ENCODE peak calls at places on chromosome 9, in ten cellular contexts. One of them, this sample, is unnamed.
A peak's percentile ranks its signal among the peaks of the same experiment; 100 is the strongest.

GRCh38 chr9:106921341-106921899 is 58.5 kb downstream of the ZNF462 start:
- DNase-seq in Ammon's horn: peak; percentile 53
- DNase-seq in T-helper 17 cell: no peak
- DNase-seq in dermis blood vessel endothelial cell: peak; percentile 20
- DNase-seq in effector memory CD8-positive, alpha-beta T cell: no peak
- DNase-seq in renal cortical epithelial cell: peak; percentile 70
- DNase-seq in mesothelial cell of epicardium: peak; percentile 48
- DNase-seq in PC-3: no peak
- DNase-seq in epithelial cell of esophagus: peak; percentile 11
- DNase-seq in stomach: no peak
- DNase-seq in this sample: no peak

GRCh38 chr9:83430681-83431080 is 107.5 kb downstream of the FRMD3 start:
- DNase-seq in Ammon's horn: no peak
- DNase-seq in T-helper 17 cell: no peak
- DNase-seq in dermis blood vessel endothelial cell: no peak
- DNase-seq in effector memory CD8-positive, alpha-beta T cell: no peak
- DNase-seq in renal cortical epithelial cell: no peak
- DNase-seq in mesothelial cell of epicardium: no peak
- DNase-seq in PC-3: no peak
- DNase-seq in epithelial cell of esophagus: no peak
- DNase-seq in stomach: no peak
- DNase-seq in this sample: no peak

GRCh38 chr9:129608561-129609481 is 12.1 kb downstream of the C9orf50 start:
- DNase-seq in Ammon's horn: no peak
- DNase-seq in T-helper 17 cell: no peak
- DNase-seq in dermis blood vessel endothelial cell: no peak
- DNase-seq in effector memory CD8-positive, alpha-beta T cell: no peak
- DNase-seq in renal cortical epithelial cell: no peak
- DNase-seq in mesothelial cell of epicardium: no peak
- DNase-seq in PC-3: no peak
- DNase-seq in epithelial cell of esophagus: no peak
- DNase-seq in stomach: peak; percentile 58
- DNase-seq in this sample: no peak

GRCh38 chr9:129750010-129750409 is 2.8 kb downstream of the PTGES start:
- DNase-seq in Ammon's horn: no peak
- DNase-seq in T-helper 17 cell: no peak
- DNase-seq in dermis blood vessel endothelial cell: no peak
- DNase-seq in effector memory CD8-positive, alpha-beta T cell: no peak
- DNase-seq in renal cortical epithelial cell: peak; percentile 69
- DNase-seq in mesothelial cell of epicardium: no peak
- DNase-seq in PC-3: peak; percentile 65
- DNase-seq in epithelial cell of esophagus: peak; percentile 72
- DNase-seq in stomach: no peak
- DNase-seq in this sample: no peak

GRCh38 chr9:108103294-108103693 is 613.7 kb upstream of the KLF4 start:
- DNase-seq in Ammon's horn: no peak
- DNase-seq in T-helper 17 cell: no peak
- DNase-seq in dermis blood vessel endothelial cell: no peak
- DNase-seq in effector memory CD8-positive, alpha-beta T cell: no peak
- DNase-seq in renal cortical epithelial cell: no peak
- DNase-seq in mesothelial cell of epicardium: no peak
- DNase-seq in PC-3: no peak
- DNase-seq in epithelial cell of esophagus: no peak
- DNase-seq in stomach: no peak
- DNase-seq in this sample: no peak

GRCh38 chr9:135703726-135704125 is 1.7 kb downstream of the KCNT1 start:
- DNase-seq in Ammon's horn: no peak
- DNase-seq in T-helper 17 cell: no peak
- DNase-seq in dermis blood vessel endothelial cell: no peak
- DNase-seq in effector memory CD8-positive, alpha-beta T cell: no peak
- DNase-seq in renal cortical epithelial cell: no peak
- DNase-seq in mesothelial cell of epicardium: no peak
- DNase-seq in PC-3: no peak
- DNase-seq in epithelial cell of esophagus: peak; percentile 1
- DNase-seq in stomach: no peak
- DNase-seq in this sample: no peak

GRCh38 chr9:21856301-21857094 is 54.1 kb downstream of the MTAP start:
- DNase-seq in Ammon's horn: no peak
- DNase-seq in T-helper 17 cell: no peak
- DNase-seq in dermis blood vessel endothelial cell: peak; percentile 23
- DNase-seq in effector memory CD8-positive, alpha-beta T cell: no peak
- DNase-seq in renal cortical epithelial cell: peak; percentile 27
- DNase-seq in mesothelial cell of epicardium: no peak
- DNase-seq in PC-3: peak; percentile 55
- DNase-seq in epithelial cell of esophagus: no peak
- DNase-seq in stomach: no peak
- DNase-seq in this sample: no peak

GRCh38 chr9:89929721-89930480 is 325.1 kb downstream of the GADD45G start:
- DNase-seq in Ammon's horn: peak; percentile 30
- DNase-seq in T-helper 17 cell: no peak
- DNase-seq in dermis blood vessel endothelial cell: no peak
- DNase-seq in effector memory CD8-positive, alpha-beta T cell: no peak
- DNase-seq in renal cortical epithelial cell: no peak
- DNase-seq in mesothelial cell of epicardium: no peak
- DNase-seq in PC-3: peak; percentile 11
- DNase-seq in epithelial cell of esophagus: peak; percentile 66
- DNase-seq in stomach: no peak
- DNase-seq in this sample: no peak

GRCh38 chr9:126985870-126986498 is 71.4 kb downstream of the RALGPS1 start:
- DNase-seq in Ammon's horn: peak; percentile 60
- DNase-seq in T-helper 17 cell: peak; percentile 77
- DNase-seq in dermis blood vessel endothelial cell: peak; percentile 58
- DNase-seq in effector memory CD8-positive, alpha-beta T cell: peak; percentile 86
- DNase-seq in renal cortical epithelial cell: peak; percentile 90
- DNase-seq in mesothelial cell of epicardium: no peak
- DNase-seq in PC-3: peak; percentile 97
- DNase-seq in epithelial cell of esophagus: peak; percentile 98
- DNase-seq in stomach: peak; percentile 84
- DNase-seq in this sample: peak; percentile 6

GRCh38 chr9:128144239-128145181 is 4.7 kb upstream of the LCN2 start:
- DNase-seq in Ammon's horn: no peak
- DNase-seq in T-helper 17 cell: no peak
- DNase-seq in dermis blood vessel endothelial cell: no peak
- DNase-seq in effector memory CD8-positive, alpha-beta T cell: no peak
- DNase-seq in renal cortical epithelial cell: no peak
- DNase-seq in mesothelial cell of epicardium: no peak
- DNase-seq in PC-3: no peak
- DNase-seq in epithelial cell of esophagus: no peak
- DNase-seq in stomach: no peak
- DNase-seq in this sample: no peak

GRCh38 chr9:128863647-128864046 is 18.1 kb downstream of the KYAT1 start:
- DNase-seq in Ammon's horn: peak; percentile 61
- DNase-seq in T-helper 17 cell: peak; percentile 82
- DNase-seq in dermis blood vessel endothelial cell: peak; percentile 85
- DNase-seq in effector memory CD8-positive, alpha-beta T cell: peak; percentile 85
- DNase-seq in renal cortical epithelial cell: peak; percentile 36
- DNase-seq in mesothelial cell of epicardium: peak; percentile 74
- DNase-seq in PC-3: peak; percentile 67
- DNase-seq in epithelial cell of esophagus: peak; percentile 65
- DNase-seq in stomach: peak; percentile 80
- DNase-seq in this sample: no peak

GRCh38 chr9:114291064-114291474 is 31.8 kb upstream of the ORM1 start:
- DNase-seq in Ammon's horn: peak; percentile 63
- DNase-seq in T-helper 17 cell: peak; percentile 65
- DNase-seq in dermis blood vessel endothelial cell: peak; percentile 82
- DNase-seq in effector memory CD8-positive, alpha-beta T cell: peak; percentile 75
- DNase-seq in renal cortical epithelial cell: peak; percentile 47
- DNase-seq in mesothelial cell of epicardium: peak; percentile 89
- DNase-seq in PC-3: peak; percentile 75
- DNase-seq in epithelial cell of esophagus: peak; percentile 71
- DNase-seq in stomach: peak; percentile 81
- DNase-seq in this sample: peak; percentile 2

GRCh38 chr9:35179347-35180271 is 17.8 kb downstream of the UNC13B start:
- DNase-seq in Ammon's horn: no peak
- DNase-seq in T-helper 17 cell: no peak
- DNase-seq in dermis blood vessel endothelial cell: no peak
- DNase-seq in effector memory CD8-positive, alpha-beta T cell: no peak
- DNase-seq in renal cortical epithelial cell: peak; percentile 17
- DNase-seq in mesothelial cell of epicardium: no peak
- DNase-seq in PC-3: peak; percentile 57
- DNase-seq in epithelial cell of esophagus: no peak
- DNase-seq in stomach: no peak
- DNase-seq in this sample: no peak

GRCh38 chr9:123389070-123389469 is 33.1 kb downstream of the CRB2 start:
- DNase-seq in Ammon's horn: no peak
- DNase-seq in T-helper 17 cell: no peak
- DNase-seq in dermis blood vessel endothelial cell: no peak
- DNase-seq in effector memory CD8-positive, alpha-beta T cell: no peak
- DNase-seq in renal cortical epithelial cell: no peak
- DNase-seq in mesothelial cell of epicardium: no peak
- DNase-seq in PC-3: no peak
- DNase-seq in epithelial cell of esophagus: no peak
- DNase-seq in stomach: no peak
- DNase-seq in this sample: no peak

GRCh38 chr9:130431536-130432303 is 13.0 kb upstream of the ASS1 start:
- DNase-seq in Ammon's horn: no peak
- DNase-seq in T-helper 17 cell: no peak
- DNase-seq in dermis blood vessel endothelial cell: no peak
- DNase-seq in effector memory CD8-positive, alpha-beta T cell: no peak
- DNase-seq in renal cortical epithelial cell: no peak
- DNase-seq in mesothelial cell of epicardium: no peak
- DNase-seq in PC-3: no peak
- DNase-seq in epithelial cell of esophagus: no peak
- DNase-seq in stomach: no peak
- DNase-seq in this sample: no peak

GRCh38 chr9:2622361-2623045 is 916 bp downstream of the VLDLR start:
- DNase-seq in Ammon's horn: peak; percentile 59
- DNase-seq in T-helper 17 cell: no peak
- DNase-seq in dermis blood vessel endothelial cell: peak; percentile 29
- DNase-seq in effector memory CD8-positive, alpha-beta T cell: peak; percentile 5
- DNase-seq in renal cortical epithelial cell: no peak
- DNase-seq in mesothelial cell of epicardium: peak; percentile 70
- DNase-seq in PC-3: no peak
- DNase-seq in epithelial cell of esophagus: peak; percentile 31
- DNase-seq in stomach: peak; percentile 32
- DNase-seq in this sample: no peak

GRCh38 chr9:73176450-73176875 is 24.8 kb downstream of the ANXA1 start:
- DNase-seq in Ammon's horn: no peak
- DNase-seq in T-helper 17 cell: no peak
- DNase-seq in dermis blood vessel endothelial cell: no peak
- DNase-seq in effector memory CD8-positive, alpha-beta T cell: no peak
- DNase-seq in renal cortical epithelial cell: peak; percentile 88
- DNase-seq in mesothelial cell of epicardium: no peak
- DNase-seq in PC-3: peak; percentile 91
- DNase-seq in epithelial cell of esophagus: peak; percentile 82
- DNase-seq in stomach: no peak
- DNase-seq in this sample: no peak

GRCh38 chr9:5832093-5832542 is 799 bp downstream of the ERMP1 start:
- DNase-seq in Ammon's horn: peak; percentile 13
- DNase-seq in T-helper 17 cell: no peak
- DNase-seq in dermis blood vessel endothelial cell: no peak
- DNase-seq in effector memory CD8-positive, alpha-beta T cell: peak; percentile 29
- DNase-seq in renal cortical epithelial cell: no peak
- DNase-seq in mesothelial cell of epicardium: no peak
- DNase-seq in PC-3: no peak
- DNase-seq in epithelial cell of esophagus: no peak
- DNase-seq in stomach: no peak
- DNase-seq in this sample: no peak

This sample was measured in GOT3.